ENCODE peak calls at places on chromosome 13, in ten cellular contexts. F is tibial artery, E is hepatocyte, H is IMR-90, B is aorta, C is mammary epithelial cell, Y is neuronal stem cell, Q is pancreas, T is Peyer's patch, J is cardiac muscle cell. R is an unnamed sample.
A peak's percentile ranks its signal among the peaks of the same experiment; 100 is the strongest.

GRCh38 chr13:107809125-107809524 is 406.2 kb downstream of the LIG4 start:
- DNase-seq in F (no peak), E (no peak), H (peak; percentile 52), B (no peak), C (no peak), Y (no peak), Q (no peak), T (no peak), J (no peak), R (no peak)

GRCh38 chr13:66748712-66749111 is 481.4 kb downstream of the PCDH9 start:
- DNase-seq in F (no peak), E (no peak), H (no peak), B (no peak), C (peak; percentile 45), Y (no peak), Q (no peak), T (no peak), J (no peak), R (no peak)

GRCh38 chr13:20130012-20130411 is 30.8 kb downstream of the GJA3 start:
- DNase-seq in F (no peak), E (no peak), H (no peak), B (no peak), C (no peak), Y (no peak), Q (no peak), T (no peak), J (no peak), R (no peak)

GRCh38 chr13:27744861-27745260 is 47.4 kb upstream of the GSX1 start:
- DNase-seq in F (no peak), E (no peak), H (no peak), B (no peak), C (no peak), Y (peak; percentile 77), Q (no peak), T (no peak), J (no peak), R (no peak)

GRCh38 chr13:20019033-20019432 is 60.5 kb downstream of the ZMYM2 start:
- DNase-seq in F (no peak), E (no peak), H (no peak), B (no peak), C (no peak), Y (no peak), Q (no peak), T (no peak), J (no peak), R (no peak)

GRCh38 chr13:44425041-44425814 is 51.6 kb downstream of the SERP2 start:
- DNase-seq in F (no peak), E (no peak), H (no peak), B (no peak), C (no peak), Y (no peak), Q (no peak), T (no peak), J (no peak), R (no peak)

GRCh38 chr13:48562296-48563066 is 29.6 kb upstream of the RCBTB2 start:
- DNase-seq in F (no peak), E (no peak), H (no peak), B (no peak), C (peak; percentile 84), Y (no peak), Q (no peak), T (no peak), J (no peak), R (peak; percentile 27)

GRCh38 chr13:36795463-36795862 is 23.6 kb upstream of the RFXAP start:
- DNase-seq in F (no peak), E (no peak), H (no peak), B (no peak), C (no peak), Y (no peak), Q (no peak), T (no peak), J (no peak), R (no peak)

GRCh38 chr13:75173457-75174356 is 308.3 kb downstream of the TBC1D4 start:
- DNase-seq in F (no peak), E (peak; percentile 9), H (no peak), B (no peak), C (no peak), Y (no peak), Q (no peak), T (no peak), J (no peak), R (no peak)

GRCh38 chr13:113490496-113491417 is at the start of gene DCUN1D2:
- DNase-seq in F (peak; percentile 92), E (peak; percentile 98), H (peak; percentile 96), B (peak; percentile 97), C (peak; percentile 96), Y (peak; percentile 89), Q (peak; percentile 95), T (peak; percentile 96), J (peak; percentile 93), R (peak; percentile 74)

GRCh38 chr13:108486096-108486495 is 143.3 kb upstream of the MYO16 start:
- DNase-seq in F (no peak), E (no peak), H (no peak), B (no peak), C (peak; percentile 28), Y (no peak), Q (no peak), T (no peak), J (no peak), R (no peak)

GRCh38 chr13:111272117-111272516 is 48.3 kb upstream of the TEX29 start:
- DNase-seq in F (no peak), E (no peak), H (no peak), B (no peak), C (no peak), Y (no peak), Q (no peak), T (no peak), J (no peak), R (no peak)

GRCh38 chr13:111269508-111269907 is 50.9 kb upstream of the TEX29 start:
- DNase-seq in F (no peak), E (no peak), H (no peak), B (no peak), C (no peak), Y (no peak), Q (no peak), T (no peak), J (no peak), R (no peak)

GRCh38 chr13:111271186-111271698 is 49.2 kb upstream of the TEX29 start:
- DNase-seq in F (no peak), E (no peak), H (no peak), B (no peak), C (no peak), Y (no peak), Q (no peak), T (no peak), J (no peak), R (no peak)

GRCh38 chr13:111270765-111271164 is 49.7 kb upstream of the TEX29 start:
- DNase-seq in F (no peak), E (no peak), H (peak; percentile 55), B (no peak), C (no peak), Y (no peak), Q (no peak), T (no peak), J (no peak), R (no peak)

DNA sequence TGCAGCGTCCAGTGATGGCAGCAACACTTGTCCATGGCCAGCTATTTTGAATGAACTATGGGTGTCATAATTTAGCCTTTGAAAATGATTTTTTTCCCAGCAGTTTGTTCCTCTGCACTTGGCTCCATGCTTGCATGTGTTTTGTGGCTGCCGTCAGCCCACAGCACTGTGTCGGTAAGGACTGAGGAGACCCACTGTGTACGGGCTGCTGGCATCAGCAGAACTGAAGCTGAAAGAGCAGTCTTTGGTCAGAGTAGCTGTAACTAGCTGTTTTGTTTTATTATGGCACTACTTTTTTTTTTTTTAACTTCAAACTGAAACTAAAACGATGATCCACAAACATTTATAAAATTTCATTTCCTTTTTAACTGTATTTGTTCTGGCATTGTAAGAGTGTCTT is 50.3 kb upstream of the TEX29 start:
- DNase-seq in F (no peak), E (no peak), H (no peak), B (no peak), C (no peak), Y (no peak), Q (no peak), T (no peak), J (no peak), R (no peak)
- H3K36me3 ChIP-seq in F (peaks cover 38% of the 10 kb centered on the region), E (no peaks in the 10 kb centered on the region), H (peaks cover 31% of the 10 kb centered on the region), B (peaks cover 3% of the 10 kb centered on the region), C (peaks cover 8% of the 10 kb centered on the region), Y (peaks cover 98% of the 10 kb centered on the region), Q (peaks cover 18% of the 10 kb centered on the region), T (peaks cover 51% of the 10 kb centered on the region), J (peaks cover 16% of the 10 kb centered on the region), R (peaks cover 13% of the 10 kb centered on the region)

DNA sequence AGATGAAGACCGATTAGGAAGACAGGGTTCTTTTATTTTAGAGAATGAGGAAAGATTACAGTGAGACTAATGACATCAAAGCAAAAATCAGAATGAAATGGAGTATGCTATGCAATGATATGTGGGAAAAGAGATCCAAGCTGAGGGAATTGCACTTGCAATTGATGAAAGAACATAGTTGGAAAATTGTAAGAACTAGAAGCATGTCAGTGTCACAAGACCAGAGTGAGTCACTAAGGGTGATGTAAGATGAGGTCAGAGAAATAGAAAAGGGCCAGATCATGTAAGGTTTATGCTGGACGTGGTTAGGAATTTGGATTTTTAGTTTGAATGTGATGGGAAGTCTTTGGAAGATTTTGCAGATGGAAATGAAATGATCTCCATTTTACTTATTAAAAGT is 1937.3 kb downstream of the OLFM4 start:
- DNase-seq in F (no peak), E (peak; percentile 7), H (no peak), B (no peak), C (no peak), Y (no peak), Q (no peak), T (no peak), J (no peak), R (no peak)
- H3K4me3 ChIP-seq in F (no peak overlapping the region), E (no peak overlapping the region), H (no peak overlapping the region), B (no peak overlapping the region), C (no peak overlapping the region), Y (no peak overlapping the region), Q (no peak overlapping the region), T (no peak overlapping the region), J (no peak overlapping the region), R (no peak overlapping the region)

DNA sequence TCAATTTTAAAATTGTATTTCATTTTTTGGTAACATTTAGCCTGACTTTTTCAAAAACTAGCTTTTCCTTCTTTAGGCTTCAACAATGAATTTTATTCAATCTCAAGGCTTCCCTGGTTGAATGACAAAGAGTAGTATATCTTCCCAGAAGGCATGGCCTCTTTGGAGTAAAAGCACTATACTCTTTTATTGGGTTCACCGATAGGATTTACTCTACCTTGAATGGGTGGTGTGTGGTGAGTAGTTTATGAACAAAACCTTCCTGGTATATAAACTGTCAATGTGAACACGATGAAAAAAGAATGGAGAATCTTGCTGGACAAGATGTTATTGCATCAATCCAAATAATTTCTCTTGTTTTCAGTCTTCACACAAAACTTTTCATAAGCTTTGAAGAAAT is 167.7 kb downstream of the DACH1 start:
- DNase-seq in F (no peak), E (no peak), H (no peak), B (no peak), C (no peak), Y (no peak), Q (no peak), T (no peak), J (no peak), R (no peak)
- H3K27ac ChIP-seq in F (no peak overlapping the region), E (no peak overlapping the region), H (no peak overlapping the region), B (no peak overlapping the region), C (no peak overlapping the region), Y (no peak overlapping the region), Q (no peak overlapping the region), T (no peak overlapping the region), J (no peak overlapping the region), R (no peak overlapping the region)

DNA sequence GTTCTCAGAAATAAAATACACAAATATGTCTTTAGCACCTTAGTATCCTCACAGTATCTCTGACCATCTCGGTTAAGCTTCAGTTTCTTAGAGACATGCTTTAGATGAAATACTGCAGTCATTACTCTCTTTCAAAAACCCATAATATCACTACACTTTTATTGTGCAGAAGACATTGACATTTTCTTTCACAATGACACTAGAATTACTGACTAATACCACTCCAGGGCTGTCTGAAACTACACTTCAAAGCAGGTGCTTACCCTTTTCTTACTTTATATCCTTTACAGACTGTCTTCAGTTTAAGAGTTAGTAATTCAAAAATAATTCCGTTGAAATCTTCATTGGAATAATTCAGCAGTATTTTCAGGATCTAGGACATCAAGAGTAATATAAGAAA is 42.2 kb upstream of the SLITRK6 start:
- DNase-seq in F (no peak), E (no peak), H (no peak), B (no peak), C (no peak), Y (no peak), Q (no peak), T (no peak), J (no peak), R (no peak)
- H3K36me3 ChIP-seq in F (no peaks in the 10 kb centered on the region), E (no peaks in the 10 kb centered on the region), H (no peaks in the 10 kb centered on the region), B (no peaks in the 10 kb centered on the region), C (no peaks in the 10 kb centered on the region), Y (no peaks in the 10 kb centered on the region), Q (no peaks in the 10 kb centered on the region), T (no peaks in the 10 kb centered on the region), J (no peaks in the 10 kb centered on the region), R (no peaks in the 10 kb centered on the region)

R was measured in CD8-positive, alpha-beta T cell.